ENCODE peak calls at places on chromosomes 16 and 17, in five cellular contexts. S is astrocyte of the cerebellum; T is stomach; U is mucosa of descending colon; I is CD8-positive, alpha-beta T cell. Z is an unnamed sample.

GRCh38 chr17:43982171-43982570 is 22.3 kb upstream of the NAGS start:
- DNase-seq in S (no peak), I (no peak), T (no peak), U (no peak), Z (no peak)

GRCh38 chr17:58531122-58531521 is 16.7 kb upstream of the MTMR4 start:
- DNase-seq in S (no peak), U (no peak), T (no peak), I (no peak), Z (no peak)

GRCh38 chr16:83212301-83212841 is 585.6 kb downstream of the CDH13 start:
- DNase-seq in I (no peak), U (no peak), T (no peak), S (no peak), Z (no peak)

GRCh38 chr17:43406676-43407645 is 8.2 kb downstream of the ARL4D start:
- DNase-seq in I (no peak), S (no peak), U (no peak), T (no peak), Z (no peak)

GRCh38 chr16:11095935-11096334 is 151.6 kb downstream of the CLEC16A start:
- DNase-seq in S (no peak), I (no peak), T (no peak), U (no peak), Z (no peak)

GRCh38 chr17:17445925-17446665 is 30.7 kb upstream of the MED9 start:
- DNase-seq in U (no peak), I (no peak), S (peak), T (peak), Z (peak)

GRCh38 chr17:29357821-29358232 is 32.3 kb upstream of the TAOK1 start:
- DNase-seq in I (no peak), T (no peak), U (no peak), S (no peak), Z (no peak)

GRCh38 chr17:56754523-56755208 is 79.1 kb downstream of the C17orf67 start:
- DNase-seq in I (no peak), T (no peak), S (no peak), U (no peak), Z (no peak)

GRCh38 chr17:57985675-57985974 is 2.4 kb downstream of the VEZF1 start:
- DNase-seq in I (no peak), S (no peak), U (no peak), T (no peak), Z (no peak)

GRCh38 chr16:77206533-77206932 is 7.3 kb downstream of the SYCE1L start:
- DNase-seq in I (no peak), U (no peak), S (no peak), T (no peak), Z (no peak)

GRCh38 chr17:55909776-55910175 is 158.9 kb downstream of the PCTP start:
- DNase-seq in U (no peak), T (no peak), I (no peak), S (no peak), Z (no peak)

GRCh38 chr16:77424841-77425604 is 9.8 kb downstream of the ADAMTS18 start:
- DNase-seq in U (no peak), I (no peak), S (peak), T (no peak), Z (no peak)

GRCh38 chr16:66523861-66524354 is 26.0 kb downstream of the TK2 start:
- DNase-seq in I (peak), T (no peak), S (no peak), U (no peak), Z (no peak)

GRCh38 chr16:24800586-24800985 is 45.2 kb upstream of the SLC5A11 start:
- DNase-seq in U (no peak), T (no peak), S (no peak), I (no peak), Z (no peak)

GRCh38 chr17:41801374-41802062 is 10.2 kb downstream of the P3H4 start:
- DNase-seq in U (peak), I (peak), S (peak), T (peak), Z (no peak)

GRCh38 chr16:58116046-58116445 is 13.1 kb downstream of the CFAP20 start:
- DNase-seq in I (no peak), U (no peak), S (no peak), T (no peak), Z (no peak)

GRCh38 chr17:17938388-17939107 is 33.7 kb downstream of the TOM1L2 start:
- DNase-seq in I (no peak), U (no peak), S (no peak), T (no peak), Z (no peak)

GRCh38 chr17:55585629-55586028 is 74.4 kb upstream of the SMIM36 start:
- DNase-seq in U (no peak), S (no peak), T (no peak), I (no peak), Z (no peak)

GRCh38 chr17:39863918-39864746 is at the start of gene IKZF3:
- DNase-seq in T (peak), I (peak), U (peak), S (no peak), Z (no peak)

GRCh38 chr17:44093231-44093900 is 22.8 kb downstream of the G6PC3 start:
- DNase-seq in S (no peak), U (no peak), T (no peak), I (no peak), Z (no peak)

GRCh38 chr16:23711785-23712184 is 1.2 kb downstream of the ERN2 start:
- DNase-seq in T (peak), S (no peak), U (peak), I (no peak), Z (no peak)

GRCh38 chr17:37791434-37791833 is 46.6 kb upstream of the HNF1B start:
- DNase-seq in U (no peak), I (no peak), T (peak), S (no peak), Z (no peak)

GRCh38 chr17:39473310-39473709 is 12.0 kb downstream of the CDK12 start:
- DNase-seq in U (no peak), S (no peak), I (no peak), T (no peak), Z (no peak)

GRCh38 chr17:46063239-46063638 is 64.2 kb downstream of the STH start:
- DNase-seq in I (no peak), U (no peak), S (no peak), T (no peak), Z (peak)

GRCh38 chr16:383326-384020 is 1.7 kb upstream of the PGAP6 start:
- DNase-seq in T (peak), U (peak), I (no peak), S (no peak), Z (no peak)

GRCh38 chr16:64132686-64133085 is 989.2 kb downstream of the CDH11 start:
- DNase-seq in T (no peak), I (no peak), U (no peak), S (no peak), Z (peak)

GRCh38 chr17:9028632-9029570 is 7.6 kb downstream of the NTN1 start:
- DNase-seq in U (no peak), T (no peak), I (no peak), S (no peak), Z (no peak)

GRCh38 chr17:63698886-63699637 is 863 bp downstream of the LIMD2 start:
- DNase-seq in I (peak), S (no peak), T (peak), U (peak), Z (no peak)

GRCh38 chr17:11490171-11490760 is 108.0 kb upstream of the DNAH9 start:
- DNase-seq in I (no peak), U (no peak), T (no peak), S (no peak), Z (no peak)

GRCh38 chr17:62681939-62682381 is 54.5 kb downstream of the MRC2 start:
- DNase-seq in S (no peak), I (no peak), T (no peak), U (no peak), Z (no peak)

GRCh38 chr16:3837851-3838564 is 42.5 kb downstream of the CREBBP start:
- DNase-seq in U (no peak), S (no peak), T (no peak), I (no peak), Z (no peak)
- H3K4me3 ChIP-seq in U (no peak), S (no peak), T (no peak), I (no peak), Z (no peak)

DNA sequence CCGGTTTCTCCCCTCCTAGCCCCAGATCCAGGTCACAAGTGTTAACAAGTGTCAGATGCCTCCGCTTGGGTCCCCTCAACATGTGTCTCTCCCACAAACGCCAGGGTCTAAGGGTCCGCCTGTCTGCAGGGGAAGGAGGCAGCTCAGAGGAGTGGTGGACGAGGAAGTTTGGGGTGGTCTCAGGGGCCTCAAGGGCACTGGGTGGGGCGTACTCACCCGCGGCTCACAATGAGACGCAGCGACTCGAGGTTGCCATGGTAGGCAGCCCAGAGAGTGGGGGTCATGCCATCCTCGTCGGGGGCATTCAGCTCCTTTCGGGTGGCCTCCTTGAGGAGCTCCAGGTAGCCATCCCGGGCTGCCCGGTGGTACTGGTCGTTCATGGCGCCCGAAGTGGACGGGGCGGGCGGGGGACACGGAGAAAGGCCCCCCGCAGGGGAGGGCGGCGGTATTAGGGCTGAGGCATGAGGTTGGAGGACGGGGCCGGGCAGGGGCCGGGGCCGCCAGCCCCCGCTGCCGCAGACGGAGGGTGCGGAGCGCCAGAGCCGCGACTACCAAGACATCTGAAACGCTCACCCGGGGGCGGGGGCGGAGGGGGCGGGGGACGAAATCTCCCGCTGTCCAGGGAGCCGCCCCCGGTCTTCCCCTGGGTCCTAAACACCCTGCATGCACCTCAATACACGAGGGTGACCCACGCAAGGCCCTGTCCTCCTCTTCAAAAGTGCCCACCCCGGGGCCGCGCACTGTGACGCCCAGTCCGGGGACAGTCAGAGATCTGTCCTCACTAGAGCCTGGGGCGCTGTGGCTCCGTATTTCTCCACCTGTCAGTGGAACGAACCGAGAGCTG is at the start of gene USH1G:
- DNase-seq in I (no peak), S (no peak), T (no peak), U (no peak), Z (no peak)
- H3K4me3 ChIP-seq in I (peak), S (no peak), T (peak), U (no peak), Z (peak)

GRCh38 chr17:47199627-47200324 is 9.4 kb upstream of the MYL4 start:
- DNase-seq in I (no peak), T (no peak), U (no peak), S (no peak), Z (no peak)
- H3K4me3 ChIP-seq in I (no peak), T (no peak), U (no peak), S (no peak), Z (no peak)

DNA sequence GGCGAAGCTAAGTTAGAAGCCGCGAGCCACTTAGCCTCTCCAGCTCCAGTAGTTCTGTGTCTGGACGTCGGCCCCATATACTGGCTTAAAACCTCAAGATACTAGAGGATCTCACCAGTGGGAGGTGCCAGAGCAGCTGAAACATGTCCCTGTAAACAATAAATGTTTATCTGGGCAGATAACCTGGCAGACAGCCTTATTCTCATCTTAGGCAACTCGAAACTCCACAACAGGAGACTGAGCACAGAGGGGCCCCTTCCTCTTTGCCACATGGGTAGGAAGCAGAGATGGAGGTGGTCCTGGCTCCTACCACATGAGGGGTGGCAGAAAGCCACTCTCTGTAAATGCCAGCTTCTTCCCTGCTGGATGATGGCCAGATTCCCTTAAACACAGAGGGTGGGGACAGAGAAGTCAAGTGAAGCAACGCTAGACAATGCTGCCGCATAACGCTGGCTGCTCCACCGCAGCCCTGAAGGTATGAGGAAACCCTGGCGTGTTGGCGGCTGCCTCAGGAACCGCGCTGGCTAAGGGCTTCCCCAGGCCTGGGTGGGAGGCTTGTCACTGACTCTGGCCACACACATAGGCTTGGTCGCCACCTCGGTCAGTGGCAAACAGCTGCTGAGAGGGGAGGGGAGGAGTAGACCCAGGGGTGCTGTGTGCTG is 67.9 kb downstream of the HIC1 start:
- DNase-seq in T (peak), I (no peak), S (peak), U (peak), Z (no peak)
- H3K4me3 ChIP-seq in T (no peak), I (no peak), S (no peak), U (no peak), Z (no peak)

GRCh38 chr17:28056276-28056620 is 13.8 kb downstream of the NLK start:
- DNase-seq in S (no peak), I (no peak), T (no peak), U (no peak), Z (no peak)
- H3K4me3 ChIP-seq in S (no peak), I (no peak), T (no peak), U (no peak), Z (no peak)

GRCh38 chr17:35142467-35142796 is 329 bp upstream of the NLE1 start:
- DNase-seq in I (no peak), S (no peak), T (no peak), U (no peak), Z (no peak)
- H3K4me3 ChIP-seq in I (peak), S (peak), T (peak), U (peak), Z (peak)

DNA sequence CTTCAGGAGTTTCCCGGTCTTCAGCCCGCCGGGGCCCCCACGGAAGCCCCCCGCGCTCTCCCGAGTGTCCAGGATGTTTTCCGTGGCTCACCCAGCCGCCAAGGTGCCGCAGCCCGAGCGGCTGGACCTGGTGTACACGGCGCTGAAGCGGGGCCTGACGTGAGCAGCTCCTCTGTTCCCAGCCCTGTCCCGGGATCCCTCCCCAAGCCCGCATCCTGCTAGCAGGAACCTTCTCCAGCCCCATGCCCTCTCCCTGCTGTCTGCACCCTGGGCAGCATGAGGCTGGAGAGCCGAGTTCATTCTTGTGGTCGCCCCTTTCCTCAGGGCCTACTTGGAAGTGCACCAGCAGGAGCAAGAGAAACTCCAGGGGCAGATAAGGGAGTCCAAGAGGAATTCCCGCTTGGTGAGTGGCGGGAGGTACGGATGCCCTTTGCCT is 10.1 kb downstream of the RIPOR1 start:
- DNase-seq in U (no peak), S (no peak), I (no peak), T (peak), Z (no peak)
- H3K4me3 ChIP-seq in U (no peak), S (peak), I (peak), T (peak), Z (peak)

GRCh38 chr17:80566054-80566400 is 21.4 kb downstream of the RPTOR start:
- DNase-seq in T (no peak), S (no peak), U (no peak), I (no peak), Z (no peak)

GRCh38 chr17:80561541-80562114 is 17.0 kb downstream of the RPTOR start:
- DNase-seq in U (no peak), I (no peak), T (no peak), S (no peak), Z (no peak)

GRCh38 chr17:80568246-80568645 is 23.6 kb downstream of the RPTOR start:
- DNase-seq in S (no peak), T (no peak), I (no peak), U (no peak), Z (no peak)

GRCh38 chr17:80564545-80564944 is 19.9 kb downstream of the RPTOR start:
- DNase-seq in U (no peak), T (no peak), S (no peak), I (no peak), Z (no peak)

GRCh38 chr17:80565347-80566053 is 20.9 kb downstream of the RPTOR start:
- DNase-seq in T (no peak), S (no peak), U (no peak), I (no peak), Z (no peak)
- H3K4me3 ChIP-seq in T (no peak), S (no peak), U (no peak), I (no peak), Z (no peak)

GRCh38 chr16:8958344-8958808 is 5.3 kb downstream of the USP7 start:
- DNase-seq in U (peak), T (no peak), I (no peak), S (no peak), Z (peak)
- H3K4me3 ChIP-seq in U (no peak), T (no peak), I (peak), S (no peak), Z (no peak)

GRCh38 chr16:20441221-20441620 is 10.1 kb upstream of the ACSM2A start:
- DNase-seq in T (no peak), I (no peak), S (no peak), U (no peak), Z (no peak)
- H3K4me3 ChIP-seq in T (no peak), I (no peak), S (no peak), U (no peak), Z (no peak)

Z was measured in skeletal muscle cell.